ENCODE peak calls at places on chromosome 15, in four cellular contexts. E, D, G and Y are unnamed samples.
A peak's percentile ranks its signal among the peaks of the same experiment; 100 is the strongest.

GRCh38 chr15:80070840-80071239 is 11.4 kb downstream of the ZFAND6 start:
- DNase-seq in E (no peak), D (no peak), G (no peak), Y (no peak)

GRCh38 chr15:83081256-83082014 is 14.4 kb upstream of the BTBD1 start:
- DNase-seq in E (no peak), D (no peak), G (no peak), Y (no peak)

GRCh38 chr15:58980351-58980939 is 7.0 kb upstream of the RNF111 start:
- DNase-seq in E (no peak), D (no peak), G (no peak), Y (peak; percentile 19)

GRCh38 chr15:80533934-80534333 is 129.8 kb downstream of the ARNT2 start:
- DNase-seq in E (no peak), D (no peak), G (no peak), Y (no peak)

GRCh38 chr15:47616876-47617275 is 100.4 kb upstream of the SEMA6D start:
- DNase-seq in E (no peak), D (no peak), G (no peak), Y (no peak)

GRCh38 chr15:67164811-67165652 is 89.4 kb downstream of the AAGAB start:
- DNase-seq in E (no peak), D (peak; percentile 48), G (no peak), Y (no peak)

GRCh38 chr15:60859996-60860494 is 369.1 kb downstream of the RORA start:
- DNase-seq in E (peak; percentile 23), D (no peak), G (no peak), Y (no peak)

GRCh38 chr15:43975750-43976149 is 148.9 kb downstream of the WDR76 start:
- DNase-seq in E (no peak), D (no peak), G (no peak), Y (no peak)

GRCh38 chr15:57555270-57555669 is 36.4 kb upstream of the MYZAP start:
- DNase-seq in E (no peak), D (no peak), G (no peak), Y (no peak)

GRCh38 chr15:79397264-79397663 is 34.9 kb upstream of the MINAR1 start:
- DNase-seq in E (no peak), D (no peak), G (no peak), Y (no peak)

GRCh38 chr15:76982756-76983155 is 12.2 kb upstream of the PSTPIP1 start:
- DNase-seq in E (no peak), D (no peak), G (no peak), Y (no peak)

GRCh38 chr15:89119489-89120478 is 31.5 kb downstream of the ABHD2 start:
- DNase-seq in E (no peak), D (no peak), G (no peak), Y (no peak)

GRCh38 chr15:32888221-32888761 is 170.5 kb downstream of the GREM1 start:
- DNase-seq in E (no peak), D (no peak), G (no peak), Y (no peak)

GRCh38 chr15:49908571-49909295 is 210.3 kb downstream of the ATP8B4 start:
- DNase-seq in E (no peak), D (no peak), G (no peak), Y (no peak)

GRCh38 chr15:30985081-30985531 is 6.3 kb downstream of the MTMR10 start:
- DNase-seq in E (no peak), D (no peak), G (no peak), Y (no peak)

GRCh38 chr15:66019377-66019776 is 150.1 kb downstream of the RAB11A start:
- DNase-seq in E (no peak), D (no peak), G (no peak), Y (no peak)

GRCh38 chr15:78061963-78062427 is 15.5 kb downstream of the TBC1D2B start:
- DNase-seq in E (no peak), D (no peak), G (no peak), Y (peak; percentile 53)

GRCh38 chr15:39188930-39189329 is 391.9 kb upstream of the THBS1 start:
- DNase-seq in E (peak; percentile 54), D (no peak), G (no peak), Y (no peak)

GRCh38 chr15:68275165-68275746 is 2.3 kb upstream of the FEM1B start:
- DNase-seq in E (peak; percentile 72), D (no peak), G (no peak), Y (no peak)

GRCh38 chr15:42157981-42158765 is 1.7 kb upstream of the PLA2G4F start:
- DNase-seq in E (no peak), D (no peak), G (no peak), Y (no peak)

GRCh38 chr15:68668926-68669600 is 90.3 kb downstream of the CORO2B start:
- DNase-seq in E (no peak), D (no peak), G (no peak), Y (no peak)

GRCh38 chr15:88749699-88750098 is 53.5 kb upstream of the ACAN start:
- DNase-seq in E (no peak), D (no peak), G (no peak), Y (no peak)

GRCh38 chr15:65087873-65088642 is 11.5 kb downstream of the KBTBD13 start:
- DNase-seq in E (peak; percentile 94), D (no peak), G (no peak), Y (no peak)

GRCh38 chr15:92149029-92149428 is 244.7 kb upstream of the ST8SIA2 start:
- DNase-seq in E (no peak), D (no peak), G (no peak), Y (no peak)

GRCh38 chr15:67033521-67033920 is 31.9 kb upstream of the SMAD3 start:
- DNase-seq in E (no peak), D (no peak), G (no peak), Y (no peak)

GRCh38 chr15:29522373-29523276 is 253.0 kb upstream of the NSMCE3 start:
- DNase-seq in E (no peak), D (no peak), G (no peak), Y (no peak)

GRCh38 chr15:26720546-26720945 is 52.3 kb downstream of the GABRB3 start:
- DNase-seq in E (no peak), D (no peak), G (no peak), Y (no peak)

GRCh38 chr15:47196057-47196456 is 521.2 kb upstream of the SEMA6D start:
- DNase-seq in E (peak; percentile 67), D (peak; percentile 64), G (peak; percentile 27), Y (peak; percentile 38)

GRCh38 chr15:61146643-61147230 is 82.4 kb downstream of the RORA start:
- DNase-seq in E (no peak), D (no peak), G (no peak), Y (no peak)

GRCh38 chr15:33007295-33007855 is 187.1 kb downstream of the FMN1 start:
- DNase-seq in E (no peak), D (no peak), G (no peak), Y (no peak)

GRCh38 chr15:49309889-49310288 is 113.2 kb upstream of the FGF7 start:
- DNase-seq in E (no peak), D (no peak), G (no peak), Y (no peak)

GRCh38 chr15:31814082-31814481 is 216.2 kb upstream of the CHRNA7 start:
- DNase-seq in E (no peak), D (no peak), G (no peak), Y (no peak)

GRCh38 chr15:72155021-72155621 is 36.9 kb downstream of the SENP8 start:
- DNase-seq in E (peak; percentile 97), D (peak; percentile 85), G (no peak), Y (no peak)

GRCh38 chr15:34109775-34110663 is 8.1 kb downstream of the PGBD4 start:
- DNase-seq in E (no peak), D (no peak), G (no peak), Y (peak; percentile 30)

GRCh38 chr15:39834256-39834655 is 51.6 kb upstream of the FSIP1 start:
- DNase-seq in E (no peak), D (no peak), G (no peak), Y (no peak)

GRCh38 chr15:33985287-33985686 is 17.0 kb downstream of the CHRM5 start:
- DNase-seq in E (peak; percentile 37), D (no peak), G (no peak), Y (no peak)

DNA sequence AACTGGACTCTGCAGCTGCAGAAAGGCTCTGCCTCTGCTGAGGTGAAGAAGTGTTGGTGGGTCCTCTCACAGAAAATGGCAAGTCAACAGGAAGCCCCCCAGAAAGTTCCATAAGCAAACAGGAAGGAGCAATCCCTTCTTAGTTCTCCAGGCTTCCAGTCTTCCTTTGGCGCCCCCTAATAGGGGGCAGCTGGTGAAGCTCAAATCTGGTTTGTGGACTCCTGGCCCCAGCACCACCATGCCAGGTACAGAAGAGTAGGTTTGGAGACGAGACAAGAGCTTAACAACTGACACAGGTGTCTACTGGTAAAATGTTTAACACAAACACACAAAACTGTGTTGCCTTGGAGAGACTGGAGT is 35.5 kb downstream of the LEO1 start:
- DNase-seq in E (no peak), D (no peak), G (no peak), Y (no peak)
- TF ChIP-seq CTCF in E (no peak), D (no peak), G (no peak), Y (no peak)

DNA sequence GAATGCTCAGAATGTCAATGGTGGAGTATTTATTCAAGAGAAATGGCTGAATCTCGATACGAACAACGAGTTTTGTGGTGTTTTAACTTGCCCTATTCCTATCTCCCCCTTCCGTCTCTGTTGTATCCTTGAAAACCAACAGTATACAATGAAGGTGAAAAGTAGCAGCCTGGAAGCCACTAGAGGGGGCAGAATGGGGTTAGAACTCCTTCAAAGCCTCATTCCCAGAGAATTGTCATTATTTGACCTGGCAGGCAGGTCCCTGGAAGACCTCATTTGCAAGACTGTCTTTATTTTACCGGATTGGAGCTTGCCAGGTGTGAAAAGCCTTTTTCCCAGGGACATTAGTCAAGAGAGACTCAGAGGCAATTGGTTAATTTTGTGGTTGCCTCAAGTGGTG is 139.4 kb downstream of the LRRC28 start:
- DNase-seq in E (no peak), D (no peak), G (no peak), Y (no peak)
- TF ChIP-seq CTCF in E (no peak), D (no peak), G (no peak), Y (no peak)

GRCh38 chr15:41116116-41116871 is at the start of gene INO80:
- DNase-seq in E (peak; percentile 96), D (peak; percentile 98), G (peak; percentile 96), Y (peak; percentile 92)

GRCh38 chr15:41115652-41116115 is 396 bp downstream of the INO80 start:
- DNase-seq in E (peak; percentile 51), D (peak; percentile 88), G (peak; percentile 86), Y (no peak)

GRCh38 chr15:41116872-41117242 is 777 bp upstream of the INO80 start:
- DNase-seq in E (no peak), D (no peak), G (no peak), Y (no peak)

DNA sequence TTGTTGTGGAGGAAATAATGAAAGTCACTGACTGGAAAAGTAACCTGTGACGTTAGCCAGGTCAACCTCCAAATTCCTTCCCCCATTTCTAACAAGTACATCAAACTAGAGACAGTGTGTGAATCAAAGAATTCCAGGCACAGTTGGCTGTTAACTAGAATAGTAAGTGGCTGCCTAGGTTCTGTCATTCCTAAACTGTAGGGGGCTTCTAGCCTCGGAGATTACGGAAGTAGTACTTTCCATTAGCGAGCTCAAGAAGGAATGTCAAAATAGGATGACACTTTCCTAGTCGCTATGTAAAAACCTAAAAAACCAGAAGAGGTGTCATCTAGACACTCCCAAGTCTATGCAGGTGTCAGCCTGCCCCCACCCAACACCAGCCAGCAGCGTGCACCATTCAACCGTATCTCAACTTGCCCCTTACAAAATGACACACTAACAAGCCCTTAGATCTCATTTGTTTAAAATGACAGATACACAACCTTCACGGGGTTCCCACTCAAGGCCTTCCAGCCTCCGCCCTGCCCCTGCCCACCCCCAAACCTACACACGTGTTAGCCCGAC is 910 bp downstream of the INO80 start:
- DNase-seq in E (no peak), D (no peak), G (no peak), Y (peak; percentile 70)
- TF ChIP-seq CTCF in E (no peak), D (no peak), G (no peak), Y (no peak)

GRCh38 chr15:75362642-75363249 is 5.7 kb downstream of the MAN2C1 start:
- DNase-seq in E (no peak), D (no peak), G (no peak), Y (no peak)
- TF ChIP-seq CTCF in E (no peak), D (no peak), G (no peak), Y (no peak)

GRCh38 chr15:23424111-23424904 is 22.7 kb downstream of the GOLGA6L2 start:
- DNase-seq in E (no peak), D (no peak), G (no peak), Y (no peak)
- TF ChIP-seq CTCF in E (no peak), D (no peak), G (no peak), Y (no peak)